ENCODE peak calls at places on chromosome 7, in nine cellular contexts. D is GM23338, E is K562, I is OCI-LY7, L is astrocyte, X is hepatocyte, S is PC-9, K is neural progenitor cell, Y is mammary epithelial cell. T is an unnamed sample. For H3K4me1, the result is how much of the 10 kb centered on the place peaks cover.

GRCh38 chr7:23020742-23021401 is 6.9 kb upstream of the HYCC1 start:
- DNase-seq in D (no peak), E (no peak), I (no peak), L (peak), X (no peak), S (peak), K (no peak), Y (peak), T (no peak)

GRCh38 chr7:105806592-105807266 is 69.7 kb downstream of the ATXN7L1 start:
- DNase-seq in D (peak), E (peak), I (peak), L (peak), X (peak), S (peak), K (no peak), Y (peak), T (no peak)

GRCh38 chr7:63789378-63790176 is 209.1 kb upstream of the ZNF722 start:
- DNase-seq in D (no peak), E (no peak), I (no peak), L (no peak), X (no peak), S (no peak), K (no peak), Y (no peak), T (no peak)

GRCh38 chr7:117979954-117980497 is 106.8 kb upstream of the CTTNBP2 start:
- DNase-seq in D (no peak), E (no peak), I (no peak), L (no peak), X (no peak), S (no peak), K (no peak), Y (peak), T (no peak)

GRCh38 chr7:91517408-91517807 is 253.2 kb downstream of the FZD1 start:
- DNase-seq in D (no peak), E (no peak), I (no peak), L (peak), X (no peak), S (no peak), K (no peak), Y (no peak), T (no peak)

GRCh38 chr7:99766484-99767099 is 17.4 kb downstream of the CYP3A4 start:
- DNase-seq in D (no peak), E (no peak), I (no peak), L (no peak), X (no peak), S (no peak), K (no peak), Y (no peak), T (no peak)

GRCh38 chr7:3092468-3092867 is 48.8 kb upstream of the CARD11 start:
- DNase-seq in D (no peak), E (no peak), I (peak), L (no peak), X (no peak), S (no peak), K (no peak), Y (no peak), T (peak)

GRCh38 chr7:31688347-31688746 is 1.3 kb downstream of the PPP1R17 start:
- DNase-seq in D (peak), E (no peak), I (peak), L (no peak), X (no peak), S (no peak), K (no peak), Y (no peak), T (no peak)

GRCh38 chr7:100122568-100122967 is 3.1 kb downstream of the CNPY4 start:
- DNase-seq in D (no peak), E (peak), I (no peak), L (no peak), X (no peak), S (no peak), K (no peak), Y (no peak), T (no peak)

GRCh38 chr7:28065308-28065707 is 115.3 kb downstream of the JAZF1 start:
- DNase-seq in D (no peak), E (no peak), I (no peak), L (no peak), X (no peak), S (no peak), K (no peak), Y (no peak), T (no peak)

GRCh38 chr7:157310676-157311185 is 26.1 kb upstream of the DNAJB6 start:
- DNase-seq in D (peak), E (no peak), I (no peak), L (no peak), X (no peak), S (no peak), K (no peak), Y (peak), T (no peak)

GRCh38 chr7:91226411-91226810 is 37.8 kb upstream of the FZD1 start:
- DNase-seq in D (no peak), E (no peak), I (no peak), L (no peak), X (no peak), S (no peak), K (no peak), Y (no peak), T (no peak)

DNA sequence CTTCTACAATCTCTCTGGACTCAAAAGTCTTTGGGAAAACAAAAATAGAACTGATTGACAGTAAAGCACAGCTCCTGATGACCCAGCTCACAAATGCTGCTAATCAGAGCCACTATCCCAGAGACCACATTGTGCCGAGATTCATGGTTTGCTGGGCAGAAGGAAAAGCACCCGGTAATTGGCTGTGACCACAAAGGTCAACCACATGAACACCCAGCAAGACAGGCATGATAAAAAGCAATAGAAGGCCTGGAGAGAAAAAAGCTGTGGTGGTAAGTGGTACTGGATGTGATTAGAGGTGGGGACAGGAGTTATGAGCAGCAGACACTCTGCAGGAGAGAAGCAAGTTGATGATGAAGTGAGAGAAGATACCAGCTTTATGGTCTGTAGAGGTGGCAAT is 44.0 kb upstream of the ZNRF2 start:
- DNase-seq in D (no peak), E (peak), I (no peak), L (peak), X (no peak), S (no peak), K (no peak), Y (peak), T (no peak)
- H2AFZ ChIP-seq in D (no peak), E (no peak), I (peak), L (no peak), X (no peak), S (no peak), K (no peak), Y (no peak), T (no peak)

DNA sequence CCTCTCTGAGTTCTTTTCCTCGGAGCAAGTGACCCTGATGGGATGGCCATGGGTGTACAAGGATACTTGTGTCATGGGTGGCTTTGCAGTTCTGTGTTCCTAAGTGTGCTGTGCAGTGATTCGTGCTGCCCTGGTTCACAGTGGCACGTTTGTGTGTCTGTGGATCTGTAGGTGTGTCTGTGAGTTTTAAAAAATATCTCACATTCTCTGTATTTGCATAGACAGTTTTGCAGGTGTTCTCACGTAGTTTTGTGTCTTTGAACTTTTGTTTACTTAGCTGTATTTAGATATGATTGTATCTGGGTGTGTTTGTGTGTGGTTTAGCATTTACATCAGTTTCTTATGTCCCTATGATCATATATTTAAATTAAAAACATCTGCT is 3.7 kb downstream of the ZNF775 start:
- DNase-seq in D (no peak), E (no peak), I (no peak), L (no peak), X (no peak), S (no peak), K (no peak), Y (no peak), T (no peak)
- H3K4me1 ChIP-seq in D (half or more), E (half or more), I (under half), L (under half), X (under half), S (under half), K (half or more), Y (under half), T (under half)

DNA sequence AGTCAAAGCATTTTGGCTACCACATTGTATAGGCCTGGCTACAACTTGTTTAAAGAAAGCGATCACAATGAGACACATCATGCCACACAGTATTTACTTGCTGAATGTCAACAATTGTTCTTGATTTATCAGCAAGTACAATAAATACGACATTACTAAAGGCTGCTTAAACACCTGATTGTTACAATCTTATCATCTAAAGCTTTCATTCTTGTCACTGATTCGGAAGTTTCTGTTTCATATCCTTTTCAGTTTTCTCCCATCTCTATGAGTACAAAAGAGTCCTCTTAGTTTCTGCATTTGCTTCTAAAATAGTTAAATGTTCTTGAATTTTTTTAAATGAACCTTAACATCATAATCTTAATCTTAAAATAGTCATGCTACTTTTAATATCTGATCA is 128.1 kb upstream of the LRRN3 start:
- DNase-seq in D (no peak), E (no peak), I (no peak), L (no peak), X (no peak), S (no peak), K (no peak), Y (no peak), T (no peak)
- H2AFZ ChIP-seq in D (no peak), E (no peak), I (no peak), L (no peak), X (no peak), S (no peak), K (no peak), Y (no peak), T (no peak)

GRCh38 chr7:129771928-129772479 is 160.5 kb downstream of the NRF1 start:
- DNase-seq in D (no peak), E (no peak), I (no peak), L (no peak), X (no peak), S (no peak), K (peak), Y (no peak), T (no peak)
- H3K4me1 ChIP-seq in D (half or more), E (half or more), I (under half), L (under half), X (under half), S (under half), K (under half), Y (under half), T (under half)

DNA sequence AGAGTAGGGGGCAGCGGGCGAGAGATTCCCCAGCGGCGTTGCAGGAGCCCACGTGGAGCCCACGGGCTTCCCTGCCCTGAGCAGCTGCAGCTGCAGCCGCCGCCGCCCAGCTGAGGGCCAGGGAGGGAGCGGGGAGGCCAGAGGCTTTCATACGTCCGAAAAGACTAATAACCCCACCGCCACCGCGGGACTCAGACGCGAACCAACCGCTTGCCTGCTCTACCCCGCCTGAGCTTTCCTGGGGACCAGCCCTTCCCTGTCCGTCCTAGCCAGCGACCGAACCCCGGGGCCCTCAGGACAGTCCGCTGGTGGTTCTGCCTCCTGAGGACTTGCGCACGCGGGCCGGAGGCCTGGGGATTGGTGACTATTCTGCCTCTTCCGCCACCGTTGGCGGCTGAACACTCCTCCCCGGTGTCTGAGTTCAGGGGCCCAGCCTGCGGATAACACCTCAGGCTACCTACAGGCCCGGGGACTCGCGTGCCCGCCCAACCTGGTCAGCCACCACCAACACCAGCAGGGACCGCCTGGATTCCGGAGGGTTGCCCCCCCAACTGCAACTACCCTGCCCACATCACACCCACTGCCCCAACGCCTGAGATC is 18.4 kb downstream of the IFT22 start:
- DNase-seq in D (peak), E (no peak), I (no peak), L (no peak), X (peak), S (no peak), K (peak), Y (no peak), T (no peak)
- H2AFZ ChIP-seq in D (no peak), E (no peak), I (no peak), L (peak), X (peak), S (no peak), K (no peak), Y (no peak), T (no peak)

GRCh38 chr7:20346577-20346976 is 15.9 kb downstream of the ITGB8 start:
- DNase-seq in D (peak), E (no peak), I (no peak), L (no peak), X (no peak), S (no peak), K (no peak), Y (no peak), T (no peak)

GRCh38 chr7:20343954-20344353 is 13.3 kb downstream of the ITGB8 start:
- DNase-seq in D (no peak), E (no peak), I (no peak), L (no peak), X (no peak), S (no peak), K (no peak), Y (no peak), T (no peak)

GRCh38 chr7:20340839-20341238 is 10.1 kb downstream of the ITGB8 start:
- DNase-seq in D (peak), E (no peak), I (no peak), L (no peak), X (no peak), S (peak), K (peak), Y (peak), T (no peak)

GRCh38 chr7:20343211-20343610 is 12.5 kb downstream of the ITGB8 start:
- DNase-seq in D (peak), E (no peak), I (no peak), L (no peak), X (no peak), S (no peak), K (peak), Y (no peak), T (no peak)

GRCh38 chr7:20344396-20344795 is 13.7 kb downstream of the ITGB8 start:
- DNase-seq in D (no peak), E (no peak), I (no peak), L (no peak), X (no peak), S (no peak), K (no peak), Y (no peak), T (no peak)
- H3K4me1 ChIP-seq in D (under half), E (under half), I (under half), L (under half), X (under half), S (under half), K (under half), Y (half or more), T (under half)